ENCODE peak calls at places on chromosomes 13 and 19, in eight cellular contexts. L, F, T, K, I, Q, U and A are unnamed samples.

GRCh38 chr19:19777692-19778091 is 43.9 kb downstream of the ZNF506 start:
- DNase-seq in T (no peak), L (no peak), Q (no peak), U (no peak), F (no peak), I (no peak), K (no peak), A (no peak)

GRCh38 chr19:39265321-39265916 is 2.8 kb upstream of the IFNL2 start:
- DNase-seq in U (peak; percentile 79), Q (no peak), T (no peak), F (no peak), I (no peak), L (no peak), K (no peak), A (no peak)

GRCh38 chr13:97975851-97976550 is 22.5 kb downstream of the IPO5 start:
- DNase-seq in F (peak; percentile 82), Q (no peak), I (peak; percentile 91), L (peak; percentile 61), T (peak; percentile 89), K (no peak), U (peak; percentile 97), A (peak; percentile 88)

GRCh38 chr13:26280295-26280694 is 26.4 kb downstream of the CDK8 start:
- DNase-seq in L (no peak), U (no peak), F (no peak), Q (no peak), I (no peak), K (peak; percentile 50), T (no peak), A (no peak)

GRCh38 chr19:2550431-2551171 is 74.7 kb downstream of the GADD45B start:
- DNase-seq in L (no peak), T (no peak), U (peak; percentile 90), F (peak; percentile 79), Q (no peak), K (no peak), I (no peak), A (no peak)

GRCh38 chr19:30631035-30631375 is 258.8 kb downstream of the ZNF536 start:
- DNase-seq in I (no peak), K (no peak), F (no peak), L (no peak), U (no peak), T (no peak), Q (no peak), A (no peak)

GRCh38 chr13:22761709-22762108 is 419.1 kb upstream of the SGCG start:
- DNase-seq in K (no peak), Q (no peak), L (no peak), U (no peak), T (no peak), F (no peak), I (no peak), A (no peak)

GRCh38 chr13:109879338-109879737 is 93.0 kb upstream of the IRS2 start:
- DNase-seq in K (no peak), Q (no peak), L (no peak), I (no peak), F (no peak), U (no peak), T (no peak), A (no peak)

GRCh38 chr13:112256716-112257497 is 119.2 kb upstream of the SPACA7 start:
- DNase-seq in Q (no peak), I (no peak), U (peak; percentile 39), F (no peak), K (no peak), T (no peak), L (no peak), A (no peak)

GRCh38 chr19:6516659-6517291 is 14.1 kb upstream of the TNFSF9 start:
- DNase-seq in T (peak; percentile 73), F (peak; percentile 17), L (peak; percentile 92), I (peak; percentile 94), K (peak; percentile 30), U (peak; percentile 97), Q (peak; percentile 88), A (peak; percentile 85)

GRCh38 chr19:41198559-41198958 is 5.5 kb downstream of the CYP2S1 start:
- DNase-seq in T (no peak), K (no peak), F (no peak), L (no peak), U (no peak), Q (no peak), I (no peak), A (no peak)

GRCh38 chr13:29591310-29591709 is 4.2 kb downstream of the SLC7A1 start:
- DNase-seq in T (no peak), I (no peak), Q (no peak), U (no peak), F (no peak), K (no peak), L (no peak), A (no peak)

GRCh38 chr19:15871570-15871969 is 26.3 kb downstream of the CYP4F2 start:
- DNase-seq in L (peak; percentile 23), I (no peak), U (no peak), K (no peak), T (no peak), Q (no peak), F (no peak), A (no peak)

GRCh38 chr13:100803091-100803490 is 128.5 kb upstream of the TMTC4 start:
- DNase-seq in K (no peak), U (no peak), L (no peak), T (no peak), F (no peak), Q (no peak), I (no peak), A (no peak)

GRCh38 chr13:98385591-98385990 is 191.3 kb downstream of the STK24 start:
- DNase-seq in Q (no peak), F (no peak), U (no peak), T (no peak), L (no peak), I (no peak), K (no peak), A (no peak)

GRCh38 chr13:40697711-40698110 is 31.3 kb upstream of the FOXO1 start:
- DNase-seq in Q (no peak), K (no peak), L (no peak), I (no peak), F (no peak), T (no peak), U (no peak), A (no peak)

GRCh38 chr19:15633122-15633521 is 7.6 kb upstream of the CYP4F3 start:
- DNase-seq in K (no peak), Q (no peak), F (no peak), L (no peak), U (no peak), T (no peak), I (no peak), A (no peak)